ENCODE peak calls at places on chromosomes 4 and X, in five cellular contexts. I is KBM-7; L is Calu3; D is stomach; U is activated effector memory CD4-positive, alpha-beta T cell treated with Interleukin-2 at 50 U/mL for 16 hours. T is an unnamed sample.
A peak's percentile ranks its signal among the peaks of the same experiment; 100 is the strongest.

GRCh38 chrX:11269996-11270395 is 23.2 kb upstream of the AMELX start:
- DNase-seq in L (no peak), U (no peak), D (no peak), I (no peak), T (no peak)

GRCh38 chr4:87633239-87633638 is 16.8 kb upstream of the DMP1 start:
- DNase-seq in U (no peak), D (no peak), L (no peak), I (peak; percentile 31), T (no peak)

GRCh38 chrX:38513087-38513742 is 48.1 kb upstream of the TSPAN7 start:
- DNase-seq in D (no peak), L (no peak), U (no peak), I (no peak), T (no peak)

GRCh38 chr4:40199999-40200880 is 3.4 kb downstream of the RHOH start:
- DNase-seq in U (peak; percentile 32), D (peak; percentile 43), I (peak; percentile 74), L (no peak), T (peak; percentile 77)

GRCh38 chr4:81632581-81633247 is 161.0 kb upstream of the RASGEF1B start:
- DNase-seq in I (no peak), U (no peak), D (no peak), L (no peak), T (no peak)

GRCh38 chr4:140359571-140360427 is 13.6 kb upstream of the SCOC start:
- DNase-seq in D (peak; percentile 85), I (peak; percentile 91), L (peak; percentile 81), U (peak; percentile 48), T (peak; percentile 57)

GRCh38 chrX:7025471-7025870 is 122.0 kb upstream of the STS start:
- DNase-seq in U (no peak), L (no peak), I (no peak), D (no peak), T (no peak)

GRCh38 chrX:39912126-39912525 is 185.6 kb downstream of the BCOR start:
- DNase-seq in L (no peak), D (no peak), U (no peak), I (no peak), T (no peak)

GRCh38 chr4:170868191-170868590 is 778.4 kb upstream of the AADAT start:
- DNase-seq in D (no peak), U (no peak), L (no peak), I (no peak), T (no peak)

GRCh38 chrX:75156537-75156945 is 458 bp upstream of the ABCB7 start:
- DNase-seq in L (no peak), D (no peak), I (peak; percentile 32), U (no peak), T (no peak)

GRCh38 chr4:40292313-40292759 is 42.8 kb upstream of the CHRNA9 start:
- DNase-seq in U (no peak), D (no peak), I (no peak), L (no peak), T (no peak)

GRCh38 chrX:30892591-30892990 is 3.5 kb upstream of the TAB3 start:
- DNase-seq in L (peak; percentile 50), I (no peak), D (no peak), U (no peak), T (no peak)

GRCh38 chrX:56978172-56978571 is 17.2 kb downstream of the SPIN3 start:
- DNase-seq in L (peak; percentile 53), I (peak; percentile 84), D (no peak), U (no peak), T (peak; percentile 34)

GRCh38 chr4:98890698-98891097 is 38.2 kb downstream of the EIF4E start:
- DNase-seq in U (no peak), D (no peak), I (no peak), L (no peak), T (no peak)

GRCh38 chrX:81174286-81174685 is 27.4 kb downstream of the HMGN5 start:
- DNase-seq in D (no peak), L (no peak), I (peak; percentile 62), U (no peak), T (no peak)

GRCh38 chr4:87219648-87220093 is 747 bp downstream of the KLHL8 start:
- DNase-seq in U (no peak), I (peak; percentile 61), D (peak; percentile 44), L (no peak), T (no peak)

GRCh38 chr4:106659386-106659785 is 290.8 kb upstream of the GIMD1 start:
- DNase-seq in D (no peak), I (peak; percentile 58), L (no peak), U (no peak), T (no peak)

GRCh38 chr4:2961411-2962098 is 1.7 kb downstream of the NOP14 start:
- DNase-seq in L (no peak), U (no peak), D (no peak), I (peak; percentile 70), T (no peak)